ENCODE peak calls at places on chromosomes 11 and 22, in six cellular contexts. One of them, this sample, is unnamed.
A peak's percentile ranks its signal among the peaks of the same experiment; 100 is the strongest.

GRCh38 chr22:37260939-37261338 is 16.9 kb upstream of the RAC2 start:
- DNase-seq in H1: no peak
- DNase-seq in trophoblast cell: peak; percentile 79
- DNase-seq in neuronal stem cell: peak; percentile 52
- DNase-seq in IMR-90: peak; percentile 51
- DNase-seq in mesenchymal stem cell: peak; percentile 69
- DNase-seq in this sample: peak; percentile 78

GRCh38 chr11:11081273-11081672 is 223.4 kb upstream of the ZBED5 start:
- DNase-seq in trophoblast cell: no peak
- DNase-seq in H1: no peak
- DNase-seq in IMR-90: no peak
- DNase-seq in neuronal stem cell: no peak
- DNase-seq in mesenchymal stem cell: no peak
- DNase-seq in this sample: no peak

GRCh38 chr11:85627332-85627997 is at the start of gene DLG2:
- DNase-seq in IMR-90: peak; percentile 44
- DNase-seq in trophoblast cell: peak; percentile 27
- DNase-seq in mesenchymal stem cell: peak; percentile 57
- DNase-seq in neuronal stem cell: peak; percentile 15
- DNase-seq in H1: no peak
- DNase-seq in this sample: no peak

GRCh38 chr11:10388096-10388495 is 67.0 kb upstream of the AMPD3 start:
- DNase-seq in IMR-90: no peak
- DNase-seq in mesenchymal stem cell: no peak
- DNase-seq in H1: no peak
- DNase-seq in neuronal stem cell: no peak
- DNase-seq in trophoblast cell: peak; percentile 62
- DNase-seq in this sample: no peak

GRCh38 chr11:93842461-93842860 is 8.0 kb downstream of the VSTM5 start:
- DNase-seq in trophoblast cell: no peak
- DNase-seq in neuronal stem cell: no peak
- DNase-seq in mesenchymal stem cell: no peak
- DNase-seq in H1: no peak
- DNase-seq in IMR-90: peak; percentile 71
- DNase-seq in this sample: peak; percentile 7

GRCh38 chr22:46798366-46799057 is 36.1 kb downstream of the TBC1D22A start:
- DNase-seq in IMR-90: peak; percentile 66
- DNase-seq in neuronal stem cell: peak; percentile 55
- DNase-seq in trophoblast cell: peak; percentile 90
- DNase-seq in H1: peak; percentile 70
- DNase-seq in mesenchymal stem cell: peak; percentile 76
- DNase-seq in this sample: peak; percentile 85

GRCh38 chr11:67463680-67464410 is 5.2 kb downstream of the TMEM134 start:
- DNase-seq in mesenchymal stem cell: peak; percentile 43
- DNase-seq in H1: no peak
- DNase-seq in trophoblast cell: peak; percentile 95
- DNase-seq in neuronal stem cell: no peak
- DNase-seq in IMR-90: no peak
- DNase-seq in this sample: peak; percentile 63

GRCh38 chr11:34789196-34789834 is 126.9 kb downstream of the APIP start:
- DNase-seq in H1: no peak
- DNase-seq in mesenchymal stem cell: no peak
- DNase-seq in neuronal stem cell: no peak
- DNase-seq in trophoblast cell: no peak
- DNase-seq in IMR-90: peak; percentile 4
- DNase-seq in this sample: no peak

GRCh38 chr11:39724404-39724803 is 1735.0 kb downstream of the LRRC4C start:
- DNase-seq in mesenchymal stem cell: no peak
- DNase-seq in IMR-90: no peak
- DNase-seq in neuronal stem cell: no peak
- DNase-seq in H1: no peak
- DNase-seq in trophoblast cell: no peak
- DNase-seq in this sample: no peak

GRCh38 chr11:70860855-70861254 is 391.5 kb downstream of the SHANK2 start:
- DNase-seq in H1: no peak
- DNase-seq in neuronal stem cell: no peak
- DNase-seq in mesenchymal stem cell: no peak
- DNase-seq in trophoblast cell: no peak
- DNase-seq in IMR-90: no peak
- DNase-seq in this sample: no peak

GRCh38 chr11:68546555-68546954 is 86.0 kb downstream of the PPP6R3 start:
- DNase-seq in H1: no peak
- DNase-seq in trophoblast cell: no peak
- DNase-seq in neuronal stem cell: no peak
- DNase-seq in mesenchymal stem cell: peak; percentile 52
- DNase-seq in IMR-90: peak; percentile 47
- DNase-seq in this sample: no peak

GRCh38 chr22:41074061-41074460 is 18.3 kb upstream of the EP300 start:
- DNase-seq in H1: no peak
- DNase-seq in trophoblast cell: no peak
- DNase-seq in IMR-90: no peak
- DNase-seq in mesenchymal stem cell: no peak
- DNase-seq in neuronal stem cell: no peak
- DNase-seq in this sample: no peak

GRCh38 chr11:67635231-67635521 is 4.4 kb downstream of the TBX10 start:
- DNase-seq in trophoblast cell: no peak
- DNase-seq in IMR-90: no peak
- DNase-seq in H1: no peak
- DNase-seq in neuronal stem cell: no peak
- DNase-seq in mesenchymal stem cell: no peak
- DNase-seq in this sample: no peak

GRCh38 chr11:47917643-47918369 is 62.6 kb upstream of the PTPRJ start:
- DNase-seq in mesenchymal stem cell: peak; percentile 100
- DNase-seq in neuronal stem cell: no peak
- DNase-seq in trophoblast cell: peak; percentile 59
- DNase-seq in IMR-90: peak; percentile 98
- DNase-seq in H1: no peak
- DNase-seq in this sample: peak; percentile 81

GRCh38 chr11:77040401-77040777 is 6.2 kb downstream of the B3GNT6 start:
- DNase-seq in neuronal stem cell: no peak
- DNase-seq in IMR-90: no peak
- DNase-seq in H1: no peak
- DNase-seq in trophoblast cell: no peak
- DNase-seq in mesenchymal stem cell: no peak
- DNase-seq in this sample: no peak
- H3K23ac ChIP-seq in neuronal stem cell: no peak overlapping the region
- H3K23ac ChIP-seq in IMR-90: no peak overlapping the region
- H3K23ac ChIP-seq in H1: no peak overlapping the region
- H3K23ac ChIP-seq in trophoblast cell: no peak overlapping the region
- H3K23ac ChIP-seq in mesenchymal stem cell: no peak overlapping the region
- H3K23ac ChIP-seq in this sample: no peak overlapping the region

GRCh38 chr11:88042238-88043032 is 132.8 kb downstream of the RAB38 start:
- DNase-seq in IMR-90: no peak
- DNase-seq in neuronal stem cell: no peak
- DNase-seq in trophoblast cell: no peak
- DNase-seq in H1: no peak
- DNase-seq in mesenchymal stem cell: no peak
- DNase-seq in this sample: no peak

GRCh38 chr11:88041679-88042078 is 133.6 kb downstream of the RAB38 start:
- DNase-seq in trophoblast cell: no peak
- DNase-seq in IMR-90: no peak
- DNase-seq in H1: no peak
- DNase-seq in neuronal stem cell: no peak
- DNase-seq in mesenchymal stem cell: no peak
- DNase-seq in this sample: no peak

GRCh38 chr11:88043149-88043548 is 132.1 kb downstream of the RAB38 start:
- DNase-seq in neuronal stem cell: no peak
- DNase-seq in IMR-90: no peak
- DNase-seq in H1: no peak
- DNase-seq in trophoblast cell: no peak
- DNase-seq in mesenchymal stem cell: no peak
- DNase-seq in this sample: peak; percentile 41

GRCh38 chr11:88036701-88037100 is 138.5 kb downstream of the RAB38 start:
- DNase-seq in neuronal stem cell: no peak
- DNase-seq in mesenchymal stem cell: no peak
- DNase-seq in trophoblast cell: no peak
- DNase-seq in IMR-90: no peak
- DNase-seq in H1: no peak
- DNase-seq in this sample: no peak

DNA sequence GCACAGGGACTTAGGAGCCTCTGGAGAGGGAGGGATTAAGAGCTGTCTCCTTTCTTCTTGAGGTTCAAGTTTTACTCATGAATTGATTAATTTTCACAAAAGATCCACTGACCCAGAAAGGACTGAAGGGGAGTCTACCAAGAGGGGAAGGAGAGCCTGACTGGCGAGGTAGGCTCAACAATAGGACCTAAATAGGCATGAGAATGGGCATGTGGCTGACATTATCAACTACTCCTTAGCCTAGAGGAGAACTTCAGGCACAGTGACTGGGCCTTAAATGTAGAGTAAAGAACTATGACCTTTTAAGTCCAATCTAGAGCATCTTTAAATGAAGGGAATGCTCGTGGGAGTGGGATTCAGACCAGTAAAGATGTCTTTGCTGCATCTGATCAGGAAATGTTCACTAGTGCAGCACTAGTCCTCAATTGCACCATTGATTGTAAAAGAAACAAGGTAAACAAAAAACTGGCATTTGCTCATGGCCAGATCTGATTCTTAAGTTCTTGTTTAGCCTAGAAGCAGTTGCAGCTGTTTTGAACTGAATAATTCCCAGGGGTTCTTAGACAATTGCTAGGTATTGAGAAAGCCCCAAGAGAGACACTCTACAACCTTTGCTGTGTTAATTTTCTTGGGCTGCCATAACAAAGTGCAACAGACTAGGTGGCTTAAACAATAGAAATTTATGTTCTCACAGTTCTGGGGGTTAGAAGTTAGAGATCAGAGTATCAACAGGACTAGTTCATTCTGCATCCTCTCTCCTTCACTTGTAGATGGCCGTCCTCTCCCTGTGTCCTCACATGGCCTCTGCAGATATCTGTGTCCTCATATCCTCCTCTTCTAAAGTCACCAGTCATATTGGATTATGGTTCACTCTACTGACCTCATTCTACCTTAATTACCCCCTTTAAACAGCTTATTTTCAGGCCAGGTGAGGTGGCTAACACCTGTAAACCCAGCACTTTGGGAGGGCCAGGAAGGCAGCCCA is 135.4 kb downstream of the RAB38 start:
- DNase-seq in neuronal stem cell: no peak
- DNase-seq in IMR-90: no peak
- DNase-seq in H1: no peak
- DNase-seq in mesenchymal stem cell: no peak
- DNase-seq in trophoblast cell: no peak
- DNase-seq in this sample: no peak
- H2BK120ac ChIP-seq in neuronal stem cell: no peak overlapping the region
- H2BK120ac ChIP-seq in IMR-90: no peak overlapping the region
- H2BK120ac ChIP-seq in H1: no peak overlapping the region
- H2BK120ac ChIP-seq in mesenchymal stem cell: no peak overlapping the region
- H2BK120ac ChIP-seq in trophoblast cell: no peak overlapping the region
- H2BK120ac ChIP-seq in this sample: no peak overlapping the region

GRCh38 chr11:120375076-120375475 is 38.9 kb downstream of the ARHGEF12 start:
- DNase-seq in mesenchymal stem cell: no peak
- DNase-seq in neuronal stem cell: no peak
- DNase-seq in IMR-90: peak; percentile 59
- DNase-seq in trophoblast cell: no peak
- DNase-seq in H1: no peak
- DNase-seq in this sample: no peak

GRCh38 chr11:120381401-120381800 is 45.2 kb downstream of the ARHGEF12 start:
- DNase-seq in neuronal stem cell: no peak
- DNase-seq in trophoblast cell: peak; percentile 18
- DNase-seq in H1: no peak
- DNase-seq in mesenchymal stem cell: no peak
- DNase-seq in IMR-90: no peak
- DNase-seq in this sample: no peak

GRCh38 chr11:120376547-120377182 is 40.5 kb downstream of the ARHGEF12 start:
- DNase-seq in trophoblast cell: no peak
- DNase-seq in H1: no peak
- DNase-seq in mesenchymal stem cell: peak; percentile 35
- DNase-seq in neuronal stem cell: no peak
- DNase-seq in IMR-90: no peak
- DNase-seq in this sample: no peak

GRCh38 chr11:120383518-120384155 is 47.4 kb downstream of the ARHGEF12 start:
- DNase-seq in IMR-90: no peak
- DNase-seq in trophoblast cell: no peak
- DNase-seq in H1: no peak
- DNase-seq in mesenchymal stem cell: no peak
- DNase-seq in neuronal stem cell: no peak
- DNase-seq in this sample: no peak

GRCh38 chr11:120378474-120378873 is 42.3 kb downstream of the ARHGEF12 start:
- DNase-seq in IMR-90: no peak
- DNase-seq in mesenchymal stem cell: no peak
- DNase-seq in neuronal stem cell: no peak
- DNase-seq in trophoblast cell: no peak
- DNase-seq in H1: no peak
- DNase-seq in this sample: no peak
- H2AFZ ChIP-seq in IMR-90: no peak overlapping the region
- H2AFZ ChIP-seq in mesenchymal stem cell: no peak overlapping the region
- H2AFZ ChIP-seq in neuronal stem cell: no peak overlapping the region
- H2AFZ ChIP-seq in trophoblast cell: no peak overlapping the region
- H2AFZ ChIP-seq in H1: no peak overlapping the region
- H2AFZ ChIP-seq in this sample: no peak overlapping the region

GRCh38 chr11:101128571-101129202 is 926 bp downstream of the PGR start:
- DNase-seq in trophoblast cell: no peak
- DNase-seq in neuronal stem cell: peak; percentile 3
- DNase-seq in H1: no peak
- DNase-seq in mesenchymal stem cell: peak; percentile 4
- DNase-seq in IMR-90: no peak
- DNase-seq in this sample: peak; percentile 43

GRCh38 chr11:101127348-101127698 is 2.3 kb downstream of the PGR start:
- DNase-seq in mesenchymal stem cell: no peak
- DNase-seq in IMR-90: no peak
- DNase-seq in trophoblast cell: peak; percentile 23
- DNase-seq in H1: no peak
- DNase-seq in neuronal stem cell: no peak
- DNase-seq in this sample: peak; percentile 50

GRCh38 chr11:101129203-101129943 is at the start of gene PGR:
- DNase-seq in neuronal stem cell: peak; percentile 17
- DNase-seq in H1: no peak
- DNase-seq in trophoblast cell: peak; percentile 22
- DNase-seq in IMR-90: no peak
- DNase-seq in mesenchymal stem cell: peak; percentile 4
- DNase-seq in this sample: peak; percentile 49

GRCh38 chr11:101127699-101128570 is 1.7 kb downstream of the PGR start:
- DNase-seq in IMR-90: no peak
- DNase-seq in mesenchymal stem cell: peak; percentile 9
- DNase-seq in neuronal stem cell: peak; percentile 36
- DNase-seq in H1: peak; percentile 10
- DNase-seq in trophoblast cell: no peak
- DNase-seq in this sample: peak; percentile 64

DNA sequence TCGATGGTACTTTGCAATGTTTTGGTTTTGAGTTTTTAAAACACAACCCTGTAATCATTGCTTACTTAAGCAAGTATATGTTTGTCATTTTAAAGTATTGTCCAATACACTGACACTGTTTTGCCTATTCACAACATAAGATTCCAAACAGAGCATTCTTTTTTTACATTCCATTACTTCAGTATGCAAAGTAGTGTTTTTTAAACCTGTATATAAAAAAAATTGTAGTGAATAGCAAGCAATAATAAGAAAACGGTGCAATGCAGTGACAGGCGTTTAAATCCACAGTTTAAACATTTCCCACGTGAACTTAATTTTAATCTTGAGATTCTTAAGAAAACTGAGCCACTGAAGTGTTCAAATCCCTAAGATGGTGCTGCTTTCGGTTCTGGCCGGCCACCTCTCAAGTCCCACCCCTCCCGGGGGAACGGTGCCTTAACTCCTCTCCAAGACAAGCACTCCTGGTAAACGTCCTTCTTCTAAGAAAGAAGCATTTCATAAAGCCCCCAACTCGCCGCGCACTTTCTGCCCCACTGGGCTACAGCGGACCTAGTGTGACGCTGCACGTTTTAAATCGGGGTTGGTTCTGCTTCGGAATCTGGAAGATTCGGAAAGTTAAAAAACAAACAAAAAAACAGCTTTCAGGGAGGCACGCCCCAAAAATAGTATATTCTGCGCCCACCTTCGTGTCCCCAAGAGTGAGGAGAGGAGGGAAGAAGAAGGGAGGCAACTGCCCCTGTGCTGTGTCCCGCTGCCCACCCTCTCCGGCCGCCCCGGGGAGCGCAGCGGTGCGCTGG is 2.9 kb downstream of the PGR start:
- DNase-seq in mesenchymal stem cell: peak; percentile 35
- DNase-seq in trophoblast cell: peak; percentile 7
- DNase-seq in H1: peak; percentile 2
- DNase-seq in neuronal stem cell: peak; percentile 21
- DNase-seq in IMR-90: no peak
- DNase-seq in this sample: peak; percentile 37
- H3K23ac ChIP-seq in mesenchymal stem cell: no peak overlapping the region
- H3K23ac ChIP-seq in trophoblast cell: no peak overlapping the region
- H3K23ac ChIP-seq in H1: no peak overlapping the region
- H3K23ac ChIP-seq in neuronal stem cell: no peak overlapping the region
- H3K23ac ChIP-seq in IMR-90: no peak overlapping the region
- H3K23ac ChIP-seq in this sample: no peak overlapping the region